ENCODE peak calls at places on chromosomes 16 and 17, in eight cellular contexts. D is AG04450; U is stimulated activated CD4-positive, alpha-beta T cell treated with anti-CD3 and anti-CD28 coated beads, Interleukin-2, amount 100 ng/mL, for 24 hours; B is choroid plexus epithelial cell; J is BJ; Q is HL-60; M is islet precursor cell; P is lower leg skin. H is an unnamed sample.
A peak's percentile ranks its signal among the peaks of the same experiment; 100 is the strongest.

GRCh38 chr17:13409455-13409854 is 192.3 kb downstream of the HS3ST3A1 start:
- DNase-seq in D (no peak), U (no peak), B (no peak), J (no peak), Q (no peak), M (no peak), P (no peak), H (no peak)

GRCh38 chr17:70668938-70669778 is 499.8 kb downstream of the KCNJ2 start:
- DNase-seq in D (no peak), U (no peak), B (no peak), J (no peak), Q (no peak), M (no peak), P (no peak), H (no peak)

GRCh38 chr17:4953461-4953961 is 2.6 kb downstream of the ENO3 start:
- DNase-seq in D (no peak), U (no peak), B (peak; percentile 62), J (no peak), Q (no peak), M (no peak), P (no peak), H (no peak)

GRCh38 chr16:82627811-82628339 is 1.1 kb downstream of the CDH13 start:
- DNase-seq in D (no peak), U (no peak), B (no peak), J (no peak), Q (no peak), M (no peak), P (peak; percentile 64), H (no peak)

GRCh38 chr17:47694818-47695663 is 1.1 kb downstream of the TBKBP1 start:
- DNase-seq in D (no peak), U (peak; percentile 66), B (peak; percentile 30), J (no peak), Q (peak; percentile 86), M (no peak), P (peak; percentile 36), H (no peak)

GRCh38 chr17:68598074-68598473 is 3.1 kb downstream of the FAM20A start:
- DNase-seq in D (no peak), U (no peak), B (no peak), J (no peak), Q (no peak), M (peak; percentile 51), P (no peak), H (no peak)

GRCh38 chr17:59425085-59425901 is 93.8 kb downstream of the YPEL2 start:
- DNase-seq in D (no peak), U (no peak), B (peak; percentile 79), J (no peak), Q (no peak), M (peak; percentile 99), P (no peak), H (no peak)

GRCh38 chr16:52573365-52574104 is 26.6 kb upstream of the TOX3 start:
- DNase-seq in D (no peak), U (no peak), B (no peak), J (no peak), Q (no peak), M (no peak), P (no peak), H (no peak)

GRCh38 chr16:48323783-48324775 is 61.1 kb downstream of the SIAH1 start:
- DNase-seq in D (no peak), U (no peak), B (peak; percentile 28), J (no peak), Q (no peak), M (no peak), P (no peak), H (no peak)

GRCh38 chr16:57485916-57486857 is at the start of gene DOK4:
- DNase-seq in D (no peak), U (peak; percentile 86), B (peak; percentile 60), J (no peak), Q (peak; percentile 61), M (peak; percentile 81), P (peak; percentile 68), H (peak; percentile 6)

GRCh38 chr16:19115148-19116021 is 1.6 kb downstream of the ITPRIPL2 start:
- DNase-seq in D (no peak), U (no peak), B (no peak), J (no peak), Q (no peak), M (no peak), P (no peak), H (no peak)

GRCh38 chr17:21025446-21025845 is 17.4 kb downstream of the USP22 start:
- DNase-seq in D (no peak), U (no peak), B (no peak), J (no peak), Q (no peak), M (no peak), P (no peak), H (peak; percentile 27)

GRCh38 chr17:13871261-13871660 is 198.0 kb upstream of the COX10 start:
- DNase-seq in D (no peak), U (no peak), B (no peak), J (no peak), Q (no peak), M (no peak), P (no peak), H (no peak)

GRCh38 chr16:51445250-51445649 is 294.2 kb upstream of the SALL1 start:
- DNase-seq in D (no peak), U (no peak), B (peak; percentile 74), J (no peak), Q (no peak), M (no peak), P (no peak), H (no peak)